ENCODE peak calls at places on chromosomes 4 and X, in six cellular contexts. E is heart right ventricle, U is breast epithelium, M is thoracic aorta, K is coronary artery, S is left lung. P is an unnamed sample.

GRCh38 chr4:8723222-8723980 is 130.8 kb downstream of the CPZ start:
- DNase-seq in U (no peak), M (no peak), E (no peak), K (peak; percentile 67), S (peak; percentile 19), P (no peak)

GRCh38 chrX:10048076-10048475 is 80.9 kb downstream of the CLDN34 start:
- DNase-seq in E (no peak), K (no peak), U (no peak), M (no peak), S (no peak), P (no peak)

GRCh38 chr4:153933851-153934688 is 145.2 kb upstream of the SFRP2 start:
- DNase-seq in S (peak; percentile 31), E (no peak), M (no peak), U (no peak), K (no peak), P (no peak)

GRCh38 chrX:138775501-138775900 is 64.0 kb upstream of the FGF13 start:
- DNase-seq in U (no peak), M (no peak), E (no peak), S (no peak), K (no peak), P (no peak)

GRCh38 chr4:84480082-84480481 is 19.0 kb downstream of the NKX6-1 start:
- DNase-seq in K (no peak), M (no peak), S (no peak), U (no peak), E (no peak), P (no peak)

GRCh38 chrX:45811307-45811706 is 610.6 kb upstream of the DIPK2B start:
- DNase-seq in U (no peak), S (no peak), M (no peak), K (no peak), E (no peak), P (no peak)

GRCh38 chr4:123651536-123652175 is 255.1 kb downstream of the SPRY1 start:
- DNase-seq in E (no peak), K (no peak), M (no peak), S (no peak), U (no peak), P (no peak)

GRCh38 chr4:24999392-25000104 is 31.2 kb downstream of the LGI2 start:
- DNase-seq in K (no peak), U (no peak), S (no peak), M (no peak), E (no peak), P (no peak)

GRCh38 chr4:7202391-7202790 is 10.1 kb downstream of the SORCS2 start:
- DNase-seq in U (no peak), M (no peak), K (no peak), S (peak; percentile 5), E (no peak), P (no peak)

GRCh38 chrX:135505356-135505755 is 15.1 kb upstream of the INTS6L start:
- DNase-seq in U (no peak), E (no peak), K (no peak), M (no peak), S (no peak), P (no peak)

GRCh38 chr4:132195181-132195580 is 953.9 kb upstream of the PCDH10 start:
- DNase-seq in K (no peak), U (no peak), S (no peak), E (no peak), M (no peak), P (no peak)

GRCh38 chrX:116872931-116873330 is 410.2 kb upstream of the CT83 start:
- DNase-seq in E (no peak), U (no peak), K (no peak), M (no peak), S (no peak), P (no peak)

GRCh38 chr4:5809216-5809776 is 83.6 kb downstream of the CRMP1 start:
- DNase-seq in E (no peak), U (no peak), M (no peak), S (no peak), K (no peak), P (no peak)

GRCh38 chr4:73109493-73109892 is 40.0 kb upstream of the COX18 start:
- DNase-seq in K (no peak), M (no peak), S (no peak), E (no peak), U (no peak), P (no peak)

GRCh38 chr4:154877110-154877760 is 96.2 kb downstream of the RBM46 start:
- DNase-seq in K (no peak), U (no peak), S (no peak), M (no peak), E (no peak), P (no peak)

GRCh38 chrX:145405012-145405411 is 157.7 kb downstream of the SPANXN1 start:
- DNase-seq in K (no peak), M (no peak), E (no peak), S (no peak), U (no peak), P (no peak)

GRCh38 chrX:150683112-150683511 is 10.1 kb upstream of the MTMR1 start:
- DNase-seq in M (no peak), U (no peak), K (no peak), E (no peak), S (no peak), P (no peak)

GRCh38 chr4:80235451-80235850 is 31.0 kb upstream of the FGF5 start:
- DNase-seq in S (no peak), M (no peak), U (no peak), K (no peak), E (no peak), P (no peak)

GRCh38 chr4:156230151-156230550 is 276.5 kb upstream of the CTSO start:
- DNase-seq in U (no peak), S (no peak), E (no peak), M (no peak), K (no peak), P (no peak)

GRCh38 chr4:139734201-139734874 is 68.7 kb downstream of the MGST2 start:
- DNase-seq in E (no peak), U (no peak), K (no peak), M (no peak), S (no peak), P (no peak)

GRCh38 chr4:139735381-139736256 is 70.0 kb downstream of the MGST2 start:
- DNase-seq in S (no peak), M (no peak), U (no peak), K (no peak), E (no peak), P (no peak)

GRCh38 chr4:139736257-139736626 is 70.6 kb downstream of the MGST2 start:
- DNase-seq in E (no peak), U (no peak), M (no peak), K (no peak), S (no peak), P (no peak)

GRCh38 chr4:139734875-139735380 is 69.3 kb downstream of the MGST2 start:
- DNase-seq in U (peak; percentile 85), M (peak; percentile 50), E (peak; percentile 90), K (peak; percentile 92), S (peak; percentile 89), P (no peak)

DNA sequence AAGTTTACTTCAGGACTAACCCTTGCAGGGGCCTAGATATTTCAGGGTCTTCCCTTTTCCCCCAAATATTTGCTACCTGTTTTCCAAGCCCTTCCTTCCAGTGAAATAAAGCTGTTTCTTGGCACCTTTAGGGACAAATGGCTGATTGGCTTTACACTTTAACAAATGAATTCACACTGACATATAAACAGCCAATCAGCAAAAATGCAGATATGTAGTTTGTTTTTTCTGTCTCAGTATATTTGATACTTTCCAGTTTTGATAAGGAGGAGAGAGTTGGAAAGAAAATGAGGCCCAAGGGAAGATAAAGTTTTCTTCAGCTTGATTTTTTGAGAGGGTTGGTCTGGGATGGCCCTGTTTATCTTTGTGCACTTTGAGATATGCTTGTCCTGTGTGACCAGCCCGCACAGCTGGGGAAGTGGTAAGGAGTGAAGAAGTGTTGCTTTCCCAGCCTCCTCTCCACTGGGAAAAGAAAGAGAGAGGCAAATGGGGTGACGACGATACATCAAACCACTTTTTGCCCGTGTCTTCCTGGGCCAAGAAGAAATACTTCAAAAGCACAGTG is 67.5 kb downstream of the MGST2 start:
- DNase-seq in U (no peak), S (no peak), E (no peak), M (no peak), K (no peak), P (no peak)
- H3K27ac ChIP-seq in U (no peak overlapping the region), S (no peak overlapping the region), E (no peak overlapping the region), M (no peak overlapping the region), K (no peak overlapping the region), P (no peak overlapping the region)

DNA sequence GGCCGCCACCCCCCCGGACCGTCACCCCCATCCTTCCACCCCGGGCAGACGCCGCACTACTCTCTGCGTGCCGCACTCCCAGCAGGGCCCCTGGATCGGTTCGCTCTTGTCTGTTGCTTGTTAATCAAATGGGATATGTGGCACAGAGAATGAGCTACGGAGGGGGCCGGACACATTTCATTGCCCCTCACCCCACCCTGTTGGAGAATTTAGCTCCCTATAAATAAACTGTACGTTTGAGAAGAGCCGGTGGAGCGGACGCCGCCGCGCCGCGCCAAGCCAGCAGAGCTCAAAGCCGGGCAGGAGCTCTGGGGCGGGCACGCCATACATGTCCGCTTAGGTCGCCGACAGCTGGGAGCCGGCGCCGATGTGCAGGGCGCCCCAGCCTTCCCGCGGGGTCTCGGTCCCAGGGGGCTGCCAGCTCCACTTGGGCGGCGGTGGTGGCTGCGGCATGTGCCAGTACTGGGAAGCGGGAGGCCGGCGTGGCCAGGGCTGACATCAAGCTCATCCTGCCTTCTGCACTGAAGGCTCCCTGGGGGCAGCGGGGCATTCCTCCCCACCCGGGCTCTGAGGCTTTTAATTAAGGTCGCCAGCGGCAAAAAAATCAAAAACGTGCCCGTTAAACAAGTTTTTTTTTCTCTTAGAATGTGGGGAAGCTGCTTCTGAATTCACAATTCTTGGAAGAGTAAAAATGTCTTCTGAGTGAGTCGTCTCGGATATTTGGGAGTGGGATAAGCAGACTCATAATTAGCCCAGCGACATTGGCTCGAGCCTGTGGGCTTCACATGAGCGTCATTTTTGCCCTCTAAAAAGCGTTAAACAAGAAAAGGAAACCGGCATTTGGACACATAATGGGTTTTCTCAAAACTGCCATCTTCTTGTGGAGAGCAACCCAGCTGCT is 1.1 kb upstream of the PCDH19 start:
- DNase-seq in M (no peak), S (no peak), U (no peak), K (no peak), E (no peak), P (no peak)
- H3K4me3 ChIP-seq in M (peak overlapping the region; percentile 63), S (no peak overlapping the region), U (peak overlapping the region; percentile 36), K (peak overlapping the region; percentile 68), E (peak overlapping the region; percentile 50), P (peak overlapping the region; percentile 63)

DNA sequence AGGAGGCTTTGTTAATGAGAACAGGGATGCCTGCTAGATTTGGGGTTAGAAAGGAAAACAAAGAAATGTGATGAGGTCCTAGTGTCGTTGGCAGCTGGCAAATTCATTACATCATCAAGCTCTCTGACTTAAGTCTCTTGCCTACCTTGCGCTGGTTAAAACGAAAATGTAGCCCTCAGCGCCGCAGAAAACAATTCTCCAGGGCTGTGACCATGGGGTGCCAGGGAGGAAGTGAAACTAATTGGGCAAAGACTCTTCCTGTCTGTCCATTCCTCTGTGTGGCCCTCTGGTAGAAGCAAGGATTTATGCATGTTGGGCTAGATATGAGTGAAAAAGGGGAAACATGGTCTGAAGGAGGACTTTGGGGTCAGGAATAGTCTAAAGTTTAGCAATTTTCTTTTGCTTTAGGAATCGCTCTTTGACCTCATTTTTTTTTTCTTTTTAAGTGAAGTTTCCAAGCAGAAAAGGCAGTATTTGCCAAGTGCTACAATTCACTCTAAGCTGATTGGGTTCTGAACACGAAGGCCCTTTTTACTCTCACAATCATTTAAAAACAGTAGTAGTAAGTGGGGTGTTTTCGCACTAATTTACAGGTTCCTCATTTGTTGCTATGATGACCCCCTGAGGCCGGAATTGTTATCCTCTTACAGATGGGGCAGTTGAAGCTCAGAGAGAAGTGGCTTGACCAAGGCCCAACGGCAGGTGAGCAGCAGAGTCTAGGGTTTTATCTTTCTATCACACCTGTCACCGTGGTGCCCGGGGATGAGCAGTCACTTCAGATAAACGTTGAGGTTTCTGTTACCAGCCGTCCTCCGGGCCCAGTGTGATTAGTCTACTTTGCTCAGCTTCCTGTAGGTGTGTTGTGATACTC is 27.3 kb upstream of the CHRNA9 start:
- DNase-seq in S (peak; percentile 67), K (no peak), E (peak; percentile 33), M (no peak), U (no peak), P (no peak)
- TF ChIP-seq CTCF in S (no peak), K (no peak), E (no peak), M (no peak), U (no peak), P (no peak)

GRCh38 chr4:60721680-60722079 is 478.4 kb upstream of the ADGRL3 start:
- DNase-seq in M (no peak), K (no peak), S (no peak), U (no peak), E (no peak), P (no peak)
- H3K27ac ChIP-seq in M (no peak overlapping the region), K (peak overlapping the region; percentile 35), S (no peak overlapping the region), U (no peak overlapping the region), E (no peak overlapping the region), P (no peak overlapping the region)